ENCODE peak calls at places on chromosomes 3 and 15, in four cellular contexts. One of them, this sample, is unnamed.

GRCh38 chr3:124258057-124258500 is 266.2 kb upstream of the ROPN1 start:
- DNase-seq in lung: no peak
- DNase-seq in RWPE1: no peak
- DNase-seq in stimulated activated CD4-positive, alpha-beta T cell treated with anti-CD3 and anti-CD28 coated beads, Interleukin-12 subunit alpha, Interleukin-12 subunit beta, amount 100 ng/mL, for 48 hours: no peak
- DNase-seq in this sample: no peak

GRCh38 chr15:97446138-97446537 is 514.4 kb upstream of the ARRDC4 start:
- DNase-seq in stimulated activated CD4-positive, alpha-beta T cell treated with anti-CD3 and anti-CD28 coated beads, Interleukin-12 subunit alpha, Interleukin-12 subunit beta, amount 100 ng/mL, for 48 hours: no peak
- DNase-seq in lung: no peak
- DNase-seq in RWPE1: no peak
- DNase-seq in this sample: no peak

GRCh38 chr15:56832125-56832524 is 86.3 kb upstream of the TCF12 start:
- DNase-seq in lung: no peak
- DNase-seq in RWPE1: no peak
- DNase-seq in stimulated activated CD4-positive, alpha-beta T cell treated with anti-CD3 and anti-CD28 coated beads, Interleukin-12 subunit alpha, Interleukin-12 subunit beta, amount 100 ng/mL, for 48 hours: no peak
- DNase-seq in this sample: no peak

GRCh38 chr15:90585863-90586262 is 56.1 kb downstream of the CRTC3 start:
- DNase-seq in lung: no peak
- DNase-seq in RWPE1: no peak
- DNase-seq in stimulated activated CD4-positive, alpha-beta T cell treated with anti-CD3 and anti-CD28 coated beads, Interleukin-12 subunit alpha, Interleukin-12 subunit beta, amount 100 ng/mL, for 48 hours: no peak
- DNase-seq in this sample: no peak

GRCh38 chr3:13564751-13565560 is 16.0 kb downstream of the FBLN2 start:
- DNase-seq in stimulated activated CD4-positive, alpha-beta T cell treated with anti-CD3 and anti-CD28 coated beads, Interleukin-12 subunit alpha, Interleukin-12 subunit beta, amount 100 ng/mL, for 48 hours: no peak
- DNase-seq in RWPE1: no peak
- DNase-seq in lung: no peak
- DNase-seq in this sample: no peak

GRCh38 chr3:101381809-101382208 is 61.4 kb upstream of the IMPG2 start:
- DNase-seq in lung: no peak
- DNase-seq in stimulated activated CD4-positive, alpha-beta T cell treated with anti-CD3 and anti-CD28 coated beads, Interleukin-12 subunit alpha, Interleukin-12 subunit beta, amount 100 ng/mL, for 48 hours: peak
- DNase-seq in RWPE1: peak
- DNase-seq in this sample: no peak

GRCh38 chr3:54999159-54999558 is 71.3 kb upstream of the LRTM1 start:
- DNase-seq in lung: no peak
- DNase-seq in RWPE1: peak
- DNase-seq in stimulated activated CD4-positive, alpha-beta T cell treated with anti-CD3 and anti-CD28 coated beads, Interleukin-12 subunit alpha, Interleukin-12 subunit beta, amount 100 ng/mL, for 48 hours: no peak
- DNase-seq in this sample: peak

GRCh38 chr3:191138937-191139336 is 60.1 kb upstream of the OSTN start:
- DNase-seq in RWPE1: no peak
- DNase-seq in stimulated activated CD4-positive, alpha-beta T cell treated with anti-CD3 and anti-CD28 coated beads, Interleukin-12 subunit alpha, Interleukin-12 subunit beta, amount 100 ng/mL, for 48 hours: no peak
- DNase-seq in lung: no peak
- DNase-seq in this sample: no peak

GRCh38 chr3:23877324-23877980 is 39.3 kb downstream of the NKIRAS1 start:
- DNase-seq in RWPE1: peak
- DNase-seq in stimulated activated CD4-positive, alpha-beta T cell treated with anti-CD3 and anti-CD28 coated beads, Interleukin-12 subunit alpha, Interleukin-12 subunit beta, amount 100 ng/mL, for 48 hours: no peak
- DNase-seq in lung: peak
- DNase-seq in this sample: peak

GRCh38 chr15:86555114-86555513 is 475.4 kb downstream of the AGBL1 start:
- DNase-seq in lung: no peak
- DNase-seq in stimulated activated CD4-positive, alpha-beta T cell treated with anti-CD3 and anti-CD28 coated beads, Interleukin-12 subunit alpha, Interleukin-12 subunit beta, amount 100 ng/mL, for 48 hours: no peak
- DNase-seq in RWPE1: no peak
- DNase-seq in this sample: no peak

GRCh38 chr15:63157891-63158431 is 684 bp upstream of the RPS27L start:
- DNase-seq in RWPE1: peak
- DNase-seq in stimulated activated CD4-positive, alpha-beta T cell treated with anti-CD3 and anti-CD28 coated beads, Interleukin-12 subunit alpha, Interleukin-12 subunit beta, amount 100 ng/mL, for 48 hours: no peak
- DNase-seq in lung: peak
- DNase-seq in this sample: peak

GRCh38 chr3:59290358-59290757 is 240.5 kb upstream of the CFAP20DC start:
- DNase-seq in stimulated activated CD4-positive, alpha-beta T cell treated with anti-CD3 and anti-CD28 coated beads, Interleukin-12 subunit alpha, Interleukin-12 subunit beta, amount 100 ng/mL, for 48 hours: no peak
- DNase-seq in RWPE1: no peak
- DNase-seq in lung: no peak
- DNase-seq in this sample: no peak

GRCh38 chr15:94844533-94845390 is 613.4 kb downstream of the MCTP2 start:
- DNase-seq in lung: peak
- DNase-seq in stimulated activated CD4-positive, alpha-beta T cell treated with anti-CD3 and anti-CD28 coated beads, Interleukin-12 subunit alpha, Interleukin-12 subunit beta, amount 100 ng/mL, for 48 hours: no peak
- DNase-seq in RWPE1: peak
- DNase-seq in this sample: no peak

GRCh38 chr3:41986566-41986965 is 24.7 kb upstream of the ULK4 start:
- DNase-seq in RWPE1: no peak
- DNase-seq in lung: no peak
- DNase-seq in stimulated activated CD4-positive, alpha-beta T cell treated with anti-CD3 and anti-CD28 coated beads, Interleukin-12 subunit alpha, Interleukin-12 subunit beta, amount 100 ng/mL, for 48 hours: no peak
- DNase-seq in this sample: no peak

GRCh38 chr3:103127737-103128136 is 692.9 kb downstream of the ZPLD1 start:
- DNase-seq in lung: no peak
- DNase-seq in RWPE1: no peak
- DNase-seq in stimulated activated CD4-positive, alpha-beta T cell treated with anti-CD3 and anti-CD28 coated beads, Interleukin-12 subunit alpha, Interleukin-12 subunit beta, amount 100 ng/mL, for 48 hours: no peak
- DNase-seq in this sample: no peak

GRCh38 chr3:20700702-20701101 is 514.7 kb upstream of the SGO1 start:
- DNase-seq in RWPE1: no peak
- DNase-seq in lung: no peak
- DNase-seq in stimulated activated CD4-positive, alpha-beta T cell treated with anti-CD3 and anti-CD28 coated beads, Interleukin-12 subunit alpha, Interleukin-12 subunit beta, amount 100 ng/mL, for 48 hours: no peak
- DNase-seq in this sample: no peak

GRCh38 chr3:72517804-72518442 is 330.3 kb downstream of the SHQ1 start:
- DNase-seq in lung: no peak
- DNase-seq in RWPE1: no peak
- DNase-seq in stimulated activated CD4-positive, alpha-beta T cell treated with anti-CD3 and anti-CD28 coated beads, Interleukin-12 subunit alpha, Interleukin-12 subunit beta, amount 100 ng/mL, for 48 hours: no peak
- DNase-seq in this sample: no peak

GRCh38 chr15:40472171-40472727 is 1.5 kb downstream of the CHST14 start:
- DNase-seq in stimulated activated CD4-positive, alpha-beta T cell treated with anti-CD3 and anti-CD28 coated beads, Interleukin-12 subunit alpha, Interleukin-12 subunit beta, amount 100 ng/mL, for 48 hours: no peak
- DNase-seq in RWPE1: no peak
- DNase-seq in lung: no peak
- DNase-seq in this sample: no peak

GRCh38 chr3:23591374-23591773 is 214.4 kb upstream of the UBE2E1 start:
- DNase-seq in stimulated activated CD4-positive, alpha-beta T cell treated with anti-CD3 and anti-CD28 coated beads, Interleukin-12 subunit alpha, Interleukin-12 subunit beta, amount 100 ng/mL, for 48 hours: no peak
- DNase-seq in RWPE1: no peak
- DNase-seq in lung: no peak
- DNase-seq in this sample: no peak

GRCh38 chr3:17302774-17303173 is 418.0 kb downstream of the PLCL2 start:
- DNase-seq in RWPE1: no peak
- DNase-seq in lung: no peak
- DNase-seq in stimulated activated CD4-positive, alpha-beta T cell treated with anti-CD3 and anti-CD28 coated beads, Interleukin-12 subunit alpha, Interleukin-12 subunit beta, amount 100 ng/mL, for 48 hours: no peak
- DNase-seq in this sample: no peak

GRCh38 chr3:31862861-31863260 is 118.2 kb downstream of the OSBPL10 start:
- DNase-seq in RWPE1: no peak
- DNase-seq in lung: no peak
- DNase-seq in stimulated activated CD4-positive, alpha-beta T cell treated with anti-CD3 and anti-CD28 coated beads, Interleukin-12 subunit alpha, Interleukin-12 subunit beta, amount 100 ng/mL, for 48 hours: no peak
- DNase-seq in this sample: no peak

GRCh38 chr15:70555713-70556112 is 207.6 kb downstream of the UACA start:
- DNase-seq in RWPE1: no peak
- DNase-seq in stimulated activated CD4-positive, alpha-beta T cell treated with anti-CD3 and anti-CD28 coated beads, Interleukin-12 subunit alpha, Interleukin-12 subunit beta, amount 100 ng/mL, for 48 hours: no peak
- DNase-seq in lung: no peak
- DNase-seq in this sample: no peak

GRCh38 chr15:36527512-36528162 is 51.8 kb upstream of the CDIN1 start:
- DNase-seq in lung: no peak
- DNase-seq in stimulated activated CD4-positive, alpha-beta T cell treated with anti-CD3 and anti-CD28 coated beads, Interleukin-12 subunit alpha, Interleukin-12 subunit beta, amount 100 ng/mL, for 48 hours: no peak
- DNase-seq in RWPE1: peak
- DNase-seq in this sample: no peak

GRCh38 chr3:172517859-172518466 is 5.3 kb downstream of the TNFSF10 start:
- DNase-seq in RWPE1: no peak
- DNase-seq in stimulated activated CD4-positive, alpha-beta T cell treated with anti-CD3 and anti-CD28 coated beads, Interleukin-12 subunit alpha, Interleukin-12 subunit beta, amount 100 ng/mL, for 48 hours: peak
- DNase-seq in lung: no peak
- DNase-seq in this sample: no peak

GRCh38 chr15:61227269-61228024 is 1.7 kb downstream of the RORA start:
- DNase-seq in lung: peak
- DNase-seq in RWPE1: peak
- DNase-seq in stimulated activated CD4-positive, alpha-beta T cell treated with anti-CD3 and anti-CD28 coated beads, Interleukin-12 subunit alpha, Interleukin-12 subunit beta, amount 100 ng/mL, for 48 hours: no peak
- DNase-seq in this sample: peak

GRCh38 chr15:71357357-71357756 is 242.1 kb downstream of the THSD4 start:
- DNase-seq in lung: peak
- DNase-seq in RWPE1: no peak
- DNase-seq in stimulated activated CD4-positive, alpha-beta T cell treated with anti-CD3 and anti-CD28 coated beads, Interleukin-12 subunit alpha, Interleukin-12 subunit beta, amount 100 ng/mL, for 48 hours: no peak
- DNase-seq in this sample: no peak

GRCh38 chr3:153829596-153830170 is 291.5 kb upstream of the ARHGEF26 start:
- DNase-seq in lung: no peak
- DNase-seq in stimulated activated CD4-positive, alpha-beta T cell treated with anti-CD3 and anti-CD28 coated beads, Interleukin-12 subunit alpha, Interleukin-12 subunit beta, amount 100 ng/mL, for 48 hours: no peak
- DNase-seq in RWPE1: peak
- DNase-seq in this sample: no peak

GRCh38 chr3:194730369-194730768 is 44.7 kb downstream of the FAM43A start:
- DNase-seq in lung: peak
- DNase-seq in RWPE1: peak
- DNase-seq in stimulated activated CD4-positive, alpha-beta T cell treated with anti-CD3 and anti-CD28 coated beads, Interleukin-12 subunit alpha, Interleukin-12 subunit beta, amount 100 ng/mL, for 48 hours: no peak
- DNase-seq in this sample: no peak

GRCh38 chr3:101466465-101467309 is 46.3 kb downstream of the SENP7 start:
- DNase-seq in stimulated activated CD4-positive, alpha-beta T cell treated with anti-CD3 and anti-CD28 coated beads, Interleukin-12 subunit alpha, Interleukin-12 subunit beta, amount 100 ng/mL, for 48 hours: peak
- DNase-seq in RWPE1: no peak
- DNase-seq in lung: no peak
- DNase-seq in this sample: no peak

GRCh38 chr3:158434412-158435038 is 136.5 kb upstream of the MLF1 start:
- DNase-seq in lung: peak
- DNase-seq in stimulated activated CD4-positive, alpha-beta T cell treated with anti-CD3 and anti-CD28 coated beads, Interleukin-12 subunit alpha, Interleukin-12 subunit beta, amount 100 ng/mL, for 48 hours: peak
- DNase-seq in RWPE1: peak
- DNase-seq in this sample: peak